ENCODE peak calls at places on chromosomes 6 and 20, in nine cellular contexts. T, N, R, Z, K, P, J, S and Y are unnamed samples.

GRCh38 chr20:46520976-46521579 is 7.7 kb upstream of the ZNF334 start:
- DNase-seq in T (peak; percentile 42), N (no peak), R (peak; percentile 67), Z (peak; percentile 74), K (peak; percentile 74), P (no peak), J (peak; percentile 42), S (peak; percentile 18), Y (peak; percentile 22)

GRCh38 chr6:14466278-14466677 is 348.7 kb downstream of the CD83 start:
- DNase-seq in T (no peak), N (no peak), R (peak; percentile 15), Z (no peak), K (no peak), P (no peak), J (no peak), S (no peak), Y (no peak)

GRCh38 chr6:43934183-43934802 is 164.3 kb downstream of the VEGFA start:
- DNase-seq in T (no peak), N (no peak), R (no peak), Z (no peak), K (no peak), P (no peak), J (no peak), S (no peak), Y (no peak)

GRCh38 chr6:128057541-128058335 is 156.9 kb upstream of the THEMIS start:
- DNase-seq in T (no peak), N (no peak), R (peak; percentile 30), Z (no peak), K (no peak), P (no peak), J (peak; percentile 36), S (no peak), Y (no peak)

GRCh38 chr20:45016089-45016641 is 49.9 kb downstream of the STK4 start:
- DNase-seq in T (no peak), N (no peak), R (no peak), Z (no peak), K (no peak), P (no peak), J (no peak), S (no peak), Y (no peak)

GRCh38 chr20:33392016-33392415 is 9.3 kb downstream of the CDK5RAP1 start:
- DNase-seq in T (peak; percentile 29), N (no peak), R (peak; percentile 80), Z (no peak), K (peak; percentile 53), P (no peak), J (no peak), S (no peak), Y (no peak)

GRCh38 chr6:53544050-53544499 is 826 bp downstream of the GCLC start:
- DNase-seq in T (no peak), N (no peak), R (no peak), Z (no peak), K (no peak), P (no peak), J (peak; percentile 60), S (no peak), Y (no peak)

GRCh38 chr20:3595541-3595940 is 67.7 kb downstream of the GFRA4 start:
- DNase-seq in T (no peak), N (no peak), R (no peak), Z (no peak), K (no peak), P (no peak), J (no peak), S (no peak), Y (no peak)

GRCh38 chr6:108029226-108029921 is 45.2 kb downstream of the OSTM1 start:
- DNase-seq in T (no peak), N (no peak), R (no peak), Z (no peak), K (no peak), P (no peak), J (no peak), S (no peak), Y (no peak)

GRCh38 chr6:114288696-114289095 is 54.1 kb downstream of the HS3ST5 start:
- DNase-seq in T (no peak), N (no peak), R (no peak), Z (no peak), K (no peak), P (no peak), J (no peak), S (no peak), Y (no peak)

GRCh38 chr6:122284848-122285247 is 114.6 kb upstream of the HSF2 start:
- DNase-seq in T (no peak), N (no peak), R (no peak), Z (no peak), K (no peak), P (no peak), J (no peak), S (no peak), Y (no peak)

GRCh38 chr6:146097586-146097985 is 68.7 kb downstream of the GRM1 start:
- DNase-seq in T (no peak), N (no peak), R (no peak), Z (no peak), K (no peak), P (no peak), J (no peak), S (no peak), Y (no peak)

GRCh38 chr6:90049295-90049694 is 155.0 kb downstream of the GJA10 start:
- DNase-seq in T (no peak), N (no peak), R (no peak), Z (no peak), K (no peak), P (no peak), J (no peak), S (no peak), Y (no peak)

GRCh38 chr20:25318471-25319240 is 70.8 kb downstream of the PYGB start:
- DNase-seq in T (no peak), N (no peak), R (no peak), Z (peak; percentile 94), K (no peak), P (peak; percentile 24), J (no peak), S (peak; percentile 76), Y (no peak)

GRCh38 chr6:13946506-13946905 is 21.8 kb downstream of the RNF182 start:
- DNase-seq in T (no peak), N (no peak), R (no peak), Z (no peak), K (no peak), P (no peak), J (no peak), S (no peak), Y (no peak)

GRCh38 chr20:58366016-58366415 is 23.0 kb upstream of the VAPB start:
- DNase-seq in T (peak; percentile 30), N (no peak), R (no peak), Z (no peak), K (peak; percentile 75), P (no peak), J (no peak), S (no peak), Y (no peak)

GRCh38 chr6:142303191-142303564 is 1.4 kb downstream of the ADGRG6 start:
- DNase-seq in T (no peak), N (no peak), R (no peak), Z (no peak), K (no peak), P (no peak), J (peak; percentile 2), S (no peak), Y (no peak)

GRCh38 chr6:142300758-142301251 is 1.0 kb upstream of the ADGRG6 start:
- DNase-seq in T (no peak), N (no peak), R (peak; percentile 38), Z (no peak), K (no peak), P (no peak), J (peak; percentile 91), S (no peak), Y (no peak)

GRCh38 chr6:142300302-142300701 is 1.5 kb upstream of the ADGRG6 start:
- DNase-seq in T (no peak), N (no peak), R (peak; percentile 5), Z (no peak), K (no peak), P (no peak), J (no peak), S (no peak), Y (no peak)

GRCh38 chr6:142302427-142303190 is 802 bp downstream of the ADGRG6 start:
- DNase-seq in T (no peak), N (no peak), R (no peak), Z (no peak), K (no peak), P (no peak), J (peak; percentile 60), S (no peak), Y (peak; percentile 16)

GRCh38 chr6:142301421-142302391 is at the start of gene ADGRG6:
- DNase-seq in T (peak; percentile 71), N (no peak), R (peak; percentile 7), Z (peak; percentile 67), K (peak; percentile 58), P (peak; percentile 16), J (peak; percentile 65), S (peak; percentile 45), Y (peak; percentile 64)
- TF ChIP-seq CTCF in T (no peak), N (no peak), R (no peak), Z (no peak), K (no peak), P (no peak), J (peak; percentile 25), S (no peak), Y (peak; percentile 43)

GRCh38 chr20:59577037-59577808 is 27.1 kb upstream of the PHACTR3 start:
- DNase-seq in T (peak; percentile 53), N (no peak), R (no peak), Z (no peak), K (peak; percentile 33), P (no peak), J (no peak), S (no peak), Y (no peak)
- TF ChIP-seq CTCF in T (no peak), N (no peak), R (no peak), Z (no peak), K (no peak), P (no peak), J (no peak), S (no peak), Y (no peak)

DNA sequence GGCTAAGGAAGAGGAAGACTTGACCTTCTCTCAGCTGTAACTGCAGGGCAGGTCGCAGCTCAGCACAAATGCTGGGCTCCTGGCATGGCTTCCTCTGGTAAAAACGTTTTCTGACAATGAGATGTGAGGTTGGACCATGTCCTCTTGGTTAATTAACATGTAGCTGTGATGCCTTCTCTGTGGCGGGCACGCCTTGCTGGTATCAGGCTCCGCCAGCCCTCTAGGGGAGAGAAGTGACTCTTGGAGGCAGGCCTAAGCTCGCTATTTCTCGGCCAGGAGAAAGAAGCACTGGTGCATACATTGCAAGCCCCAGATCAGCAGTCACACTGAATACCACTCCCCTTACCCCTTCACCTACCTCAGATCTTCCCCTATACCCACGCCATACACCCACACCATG is 65.0 kb downstream of the QRSL1 start:
- DNase-seq in T (no peak), N (no peak), R (no peak), Z (peak; percentile 18), K (no peak), P (no peak), J (no peak), S (no peak), Y (no peak)
- TF ChIP-seq CTCF in T (no peak), N (no peak), R (no peak), Z (no peak), K (no peak), P (no peak), J (no peak), S (no peak), Y (no peak)

DNA sequence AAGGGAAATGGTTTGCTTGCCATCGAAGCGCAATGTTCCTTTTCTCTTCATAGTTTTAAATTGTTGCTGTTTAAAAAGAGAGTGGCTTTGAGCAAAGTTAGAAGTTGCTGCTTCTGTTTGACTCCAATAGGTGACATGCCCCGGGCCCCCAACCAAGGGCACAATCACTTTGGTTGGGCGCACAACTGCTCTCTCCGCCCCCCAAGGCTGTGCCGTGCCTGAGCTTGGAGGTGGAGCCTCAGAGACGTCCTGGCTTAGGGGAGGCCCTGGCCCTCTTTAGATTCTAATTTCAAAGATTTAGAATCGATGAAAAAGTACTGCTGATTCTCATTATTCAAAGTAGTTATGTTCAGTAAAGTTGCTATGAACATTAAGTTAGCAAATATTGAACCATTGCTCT is 725.9 kb downstream of the COL12A1 start:
- DNase-seq in T (no peak), N (no peak), R (no peak), Z (no peak), K (no peak), P (no peak), J (no peak), S (no peak), Y (no peak)
- TF ChIP-seq CTCF in T (no peak), N (no peak), R (no peak), Z (no peak), K (no peak), P (no peak), J (no peak), S (no peak), Y (no peak)